ENCODE peak calls at places on chromosomes 6 and 20, in four cellular contexts. One of them, this sample, is unnamed.

GRCh38 chr20:12237772-12238171 is 320.1 kb downstream of the BTBD3 start:
- DNase-seq in pons: peak
- DNase-seq in left lung: no peak
- DNase-seq in fibroblast of pulmonary artery: peak
- DNase-seq in this sample: no peak

GRCh38 chr20:52118696-52119095 is 72.9 kb downstream of the ZFP64 start:
- DNase-seq in fibroblast of pulmonary artery: no peak
- DNase-seq in left lung: no peak
- DNase-seq in pons: no peak
- DNase-seq in this sample: no peak

GRCh38 chr6:155077331-155077730 is 82.2 kb downstream of the TIAM2 start:
- DNase-seq in left lung: no peak
- DNase-seq in fibroblast of pulmonary artery: no peak
- DNase-seq in pons: no peak
- DNase-seq in this sample: no peak

GRCh38 chr6:126188271-126188909 is 151.5 kb upstream of the CENPW start:
- DNase-seq in fibroblast of pulmonary artery: peak
- DNase-seq in left lung: no peak
- DNase-seq in pons: no peak
- DNase-seq in this sample: no peak

GRCh38 chr6:42100029-42100901 is 42.2 kb downstream of the C6orf132 start:
- DNase-seq in pons: no peak
- DNase-seq in left lung: no peak
- DNase-seq in fibroblast of pulmonary artery: peak
- DNase-seq in this sample: no peak

GRCh38 chr20:55632592-55632991 is 372.7 kb downstream of the CBLN4 start:
- DNase-seq in fibroblast of pulmonary artery: no peak
- DNase-seq in left lung: no peak
- DNase-seq in pons: no peak
- DNase-seq in this sample: no peak

GRCh38 chr6:44030812-44031454 is 96.3 kb downstream of the MRPL14 start:
- DNase-seq in left lung: peak
- DNase-seq in fibroblast of pulmonary artery: no peak
- DNase-seq in pons: no peak
- DNase-seq in this sample: no peak

GRCh38 chr6:51929934-51930574 is 157.4 kb downstream of the PKHD1 start:
- DNase-seq in fibroblast of pulmonary artery: no peak
- DNase-seq in left lung: no peak
- DNase-seq in pons: no peak
- DNase-seq in this sample: no peak

GRCh38 chr6:135909737-135910387 is 58.4 kb downstream of the PDE7B start:
- DNase-seq in pons: peak
- DNase-seq in fibroblast of pulmonary artery: peak
- DNase-seq in left lung: no peak
- DNase-seq in this sample: no peak

GRCh38 chr6:158666637-158667359 is 16.9 kb downstream of the SYTL3 start:
- DNase-seq in pons: peak
- DNase-seq in left lung: peak
- DNase-seq in fibroblast of pulmonary artery: peak
- DNase-seq in this sample: no peak

GRCh38 chr20:3753098-3753497 is 14.5 kb downstream of the ADISSP start:
- DNase-seq in left lung: no peak
- DNase-seq in fibroblast of pulmonary artery: peak
- DNase-seq in pons: peak
- DNase-seq in this sample: no peak

GRCh38 chr6:110529355-110529754 is 52.9 kb upstream of the SLC22A16 start:
- DNase-seq in fibroblast of pulmonary artery: peak
- DNase-seq in pons: no peak
- DNase-seq in left lung: no peak
- DNase-seq in this sample: no peak

GRCh38 chr6:166386111-166386510 is 3.4 kb upstream of the MPC1 start:
- DNase-seq in fibroblast of pulmonary artery: no peak
- DNase-seq in left lung: no peak
- DNase-seq in pons: no peak
- DNase-seq in this sample: no peak

GRCh38 chr6:81876977-81877376 is 124.5 kb upstream of the TENT5A start:
- DNase-seq in fibroblast of pulmonary artery: no peak
- DNase-seq in left lung: no peak
- DNase-seq in pons: no peak
- DNase-seq in this sample: no peak

GRCh38 chr6:37483917-37484785 is 15.5 kb downstream of the CCDC167 start:
- DNase-seq in left lung: no peak
- DNase-seq in fibroblast of pulmonary artery: peak
- DNase-seq in pons: no peak
- DNase-seq in this sample: peak

GRCh38 chr6:82270791-82271392 is 23.3 kb upstream of the IBTK start:
- DNase-seq in pons: peak
- DNase-seq in left lung: no peak
- DNase-seq in fibroblast of pulmonary artery: peak
- DNase-seq in this sample: no peak

GRCh38 chr6:105077592-105078463 is 102.0 kb downstream of the POPDC3 start:
- DNase-seq in left lung: no peak
- DNase-seq in pons: peak
- DNase-seq in fibroblast of pulmonary artery: peak
- DNase-seq in this sample: no peak

GRCh38 chr6:14366315-14366714 is 248.7 kb downstream of the CD83 start:
- DNase-seq in left lung: no peak
- DNase-seq in fibroblast of pulmonary artery: no peak
- DNase-seq in pons: no peak
- DNase-seq in this sample: no peak

This sample was measured in type B pancreatic cell.